ENCODE peak calls at places on chromosomes 1 and 21, in four cellular contexts. N is activated T-cell treated with anti-CD3 and anti-CD28 coated beads for 1 hour; W is NCI-H524 treated with DMSO at 0.1 percent for 48 hours; G is activated CD4-positive, alpha-beta T cell treated with anti-CD3 and anti-CD28 coated beads, Interleukin-2, amount 50 U/mL, for 24 hours. I is an unnamed sample.

GRCh38 chr1:35406103-35406502 is 137.6 kb downstream of the ZMYM4 start:
- DNase-seq in W (no peak), G (no peak), N (no peak), I (no peak)

GRCh38 chr1:26666855-26667254 is 29.0 kb upstream of the ARID1A start:
- DNase-seq in G (no peak), N (no peak), W (no peak), I (no peak)

GRCh38 chr1:67372136-67372535 is 58.1 kb downstream of the SERBP1 start:
- DNase-seq in N (no peak), G (no peak), W (no peak), I (no peak)

GRCh38 chr1:45584351-45585109 is 689 bp downstream of the NASP start:
- DNase-seq in G (peak), N (peak), W (peak), I (peak)

GRCh38 chr1:70410604-70411359 is at the start of gene CTH:
- DNase-seq in W (peak), G (peak), N (peak), I (peak)

GRCh38 chr1:201516511-201517127 is 9.7 kb upstream of the CSRP1 start:
- DNase-seq in N (no peak), W (no peak), G (no peak), I (no peak)

GRCh38 chr1:161631076-161631475 is at the start of gene FCGR3B:
- DNase-seq in N (no peak), G (no peak), W (no peak), I (no peak)

GRCh38 chr1:214174508-214175199 is 106.3 kb upstream of the SMYD2 start:
- DNase-seq in W (no peak), N (no peak), G (no peak), I (no peak)

GRCh38 chr1:171434717-171435346 is 50.5 kb upstream of the PRRC2C start:
- DNase-seq in W (no peak), G (no peak), N (no peak), I (no peak)

GRCh38 chr1:162951553-162952315 is 90.8 kb upstream of the CCDC190 start:
- DNase-seq in N (no peak), W (no peak), G (no peak), I (no peak)

GRCh38 chr1:18154431-18155194 is 47.0 kb downstream of the IGSF21 start:
- DNase-seq in N (no peak), W (no peak), G (no peak), I (no peak)

GRCh38 chr1:53412285-53413174 is 46.7 kb upstream of the DMRTB1 start:
- DNase-seq in N (no peak), G (no peak), W (no peak), I (peak)

GRCh38 chr1:164092603-164093353 is 466.2 kb upstream of the PBX1 start:
- DNase-seq in N (no peak), W (no peak), G (no peak), I (no peak)

GRCh38 chr21:45142469-45142868 is 68.1 kb downstream of the ADARB1 start:
- DNase-seq in G (no peak), W (no peak), N (no peak), I (peak)

GRCh38 chr1:38047603-38048146 is 1.1 kb upstream of the POU3F1 start:
- DNase-seq in W (no peak), G (no peak), N (no peak), I (peak)

GRCh38 chr1:24503003-24503751 is 541 bp downstream of the RCAN3 start:
- DNase-seq in W (no peak), G (no peak), N (no peak), I (no peak)

GRCh38 chr1:1917304-1917976 is 1.6 kb downstream of the TMEM52 start:
- DNase-seq in N (no peak), G (no peak), W (no peak), I (no peak)

I was measured in H1.